ENCODE peak calls at places on chromosome 19, in eight cellular contexts. Z is GM23338, O is WTC11, C is cardiac fibroblast, X is ascending aorta, M is body of pancreas, G is fibroblast of lung, A is endothelial cell. Q is an unnamed sample.

GRCh38 chr19:16917401-16917800 is 28.6 kb downstream of the F2RL3 start:
- DNase-seq in Z (no peak), O (no peak), C (no peak), X (no peak), M (no peak), G (no peak), A (no peak), Q (no peak)

GRCh38 chr19:49761625-49762311 is 1.3 kb downstream of the TSKS start:
- DNase-seq in Z (peak), O (no peak), C (peak), X (no peak), M (peak), G (peak), A (peak), Q (no peak)

GRCh38 chr19:8461376-8461775 is 16.6 kb downstream of the HNRNPM start:
- DNase-seq in Z (no peak), O (no peak), C (no peak), X (no peak), M (no peak), G (no peak), A (no peak), Q (no peak)

GRCh38 chr19:54108496-54108895 is 5.8 kb downstream of the NDUFA3 start:
- DNase-seq in Z (no peak), O (no peak), C (no peak), X (no peak), M (no peak), G (no peak), A (no peak), Q (no peak)

GRCh38 chr19:37980419-37980975 is 73.5 kb downstream of the SIPA1L3 start:
- DNase-seq in Z (no peak), O (no peak), C (no peak), X (no peak), M (no peak), G (peak), A (no peak), Q (no peak)

GRCh38 chr19:56837492-56837891 is 3.0 kb downstream of the PEG3 start:
- DNase-seq in Z (no peak), O (no peak), C (no peak), X (peak), M (peak), G (no peak), A (no peak), Q (no peak)

GRCh38 chr19:2613507-2614295 is 88.8 kb downstream of the GNG7 start:
- DNase-seq in Z (peak), O (peak), C (peak), X (no peak), M (no peak), G (peak), A (peak), Q (peak)

GRCh38 chr19:12792048-12792852 is 964 bp downstream of the JUNB start:
- DNase-seq in Z (peak), O (peak), C (peak), X (no peak), M (peak), G (no peak), A (peak), Q (no peak)

GRCh38 chr19:12574036-12574435 is 22.8 kb upstream of the ZNF564 start:
- DNase-seq in Z (peak), O (no peak), C (no peak), X (no peak), M (no peak), G (no peak), A (no peak), Q (peak)

GRCh38 chr19:14339741-14340140 is 41.5 kb upstream of the ADGRE5 start:
- DNase-seq in Z (no peak), O (no peak), C (no peak), X (no peak), M (no peak), G (no peak), A (no peak), Q (no peak)

GRCh38 chr19:48812094-48812929 is 1.5 kb upstream of the BCAT2 start:
- DNase-seq in Z (peak), O (peak), C (peak), X (peak), M (peak), G (peak), A (peak), Q (peak)

GRCh38 chr19:20470345-20471119 is 95.0 kb downstream of the ZNF737 start:
- DNase-seq in Z (no peak), O (no peak), C (no peak), X (no peak), M (peak), G (no peak), A (no peak), Q (no peak)

GRCh38 chr19:30293051-30293785 is 79.0 kb upstream of the ZNF536 start:
- DNase-seq in Z (no peak), O (no peak), C (no peak), X (no peak), M (no peak), G (no peak), A (no peak), Q (no peak)

DNA sequence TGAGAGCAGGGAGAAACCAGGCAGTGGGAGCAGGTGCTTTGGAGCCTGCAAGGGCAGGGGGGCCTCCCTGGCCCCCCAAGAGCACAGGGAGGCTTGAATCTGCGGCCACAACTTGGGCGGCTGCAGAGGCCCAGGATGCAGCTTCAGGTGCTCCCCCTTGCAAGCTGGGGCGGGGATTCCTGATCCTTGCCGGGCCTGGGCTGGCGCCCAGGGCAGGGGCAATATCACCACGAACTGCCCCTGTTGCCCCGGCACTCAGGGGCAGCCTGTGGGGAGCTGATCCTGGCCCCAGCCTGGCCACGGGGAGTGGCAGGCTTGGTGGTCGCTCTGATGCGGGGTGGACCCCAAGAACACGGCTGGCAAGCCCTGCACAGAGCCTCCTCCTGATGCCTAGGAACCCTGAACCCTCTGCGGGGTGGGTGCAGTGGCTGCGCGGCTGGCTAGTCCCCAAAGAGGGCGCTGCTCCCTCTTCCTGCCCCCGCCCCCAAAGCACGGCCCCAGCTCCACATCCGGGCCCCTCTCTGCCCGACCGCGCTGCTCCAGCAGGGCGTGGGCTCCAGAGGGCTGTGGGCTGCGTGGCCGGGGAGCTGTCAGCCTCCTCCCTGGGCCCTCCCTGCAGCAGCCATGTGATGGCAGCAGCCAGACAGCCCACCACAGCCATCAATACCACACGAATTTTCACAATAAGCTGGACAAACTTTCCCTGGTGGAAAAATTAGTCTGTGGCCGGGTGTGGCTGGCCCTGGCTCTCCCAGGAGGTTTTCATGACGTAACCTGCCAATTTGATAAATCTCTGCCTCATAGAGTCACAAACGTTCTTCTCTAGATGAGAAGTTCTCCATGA is 21.0 kb downstream of the TNFSF9 start:
- DNase-seq in Z (peak), O (peak), C (peak), X (no peak), M (peak), G (peak), A (no peak), Q (peak)
- TF ChIP-seq CTCF in Z (peak), O (peak), C (peak), X (no peak), M (no peak), G (no peak), A (no peak), Q (peak)

DNA sequence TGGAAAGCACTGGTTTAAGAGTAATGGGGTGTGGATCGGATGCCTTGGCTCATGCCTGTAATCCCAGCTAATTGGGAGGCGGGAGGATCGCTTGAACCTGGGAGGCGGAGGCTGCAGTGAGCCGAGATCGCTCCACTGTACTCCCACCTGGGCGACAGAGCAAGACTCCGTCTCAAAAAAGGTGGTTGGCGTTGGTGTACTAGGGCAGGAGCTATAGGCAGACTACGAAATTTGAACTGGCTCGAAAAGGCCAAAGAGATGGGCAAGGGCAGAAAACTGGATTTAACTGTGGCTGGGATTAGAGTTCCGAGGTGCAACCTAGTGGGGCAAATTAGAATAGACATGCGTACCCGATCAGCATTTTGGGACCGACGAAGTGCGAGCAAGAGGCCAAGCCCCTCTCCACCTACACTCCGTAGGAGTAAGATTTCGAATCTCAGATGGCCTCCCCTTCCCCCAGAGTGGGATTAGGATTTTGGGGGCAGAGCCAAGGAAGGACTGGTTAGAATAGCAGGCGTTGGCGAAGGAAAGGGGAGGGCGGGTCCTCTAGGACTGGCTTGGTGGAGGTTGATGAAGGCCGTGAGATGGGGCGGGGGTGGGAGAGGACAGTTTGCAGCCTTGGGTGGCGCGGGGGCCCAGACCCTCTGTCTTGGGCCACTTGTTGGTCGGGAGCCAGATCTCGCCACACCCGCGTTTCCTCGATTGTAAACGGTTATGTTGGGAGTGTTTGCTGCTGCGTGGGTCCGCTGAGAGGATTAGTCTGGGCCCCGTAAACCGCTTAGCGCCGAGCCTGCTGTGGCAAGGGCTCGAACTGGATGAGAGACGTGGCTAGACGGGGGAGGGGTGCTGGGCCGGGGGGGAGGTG is 2.0 kb upstream of the INAFM1 start:
- DNase-seq in Z (peak), O (no peak), C (no peak), X (no peak), M (peak), G (peak), A (no peak), Q (no peak)
- TF ChIP-seq CTCF in Z (no peak), O (no peak), C (no peak), X (no peak), M (no peak), G (no peak), A (no peak), Q (no peak)

DNA sequence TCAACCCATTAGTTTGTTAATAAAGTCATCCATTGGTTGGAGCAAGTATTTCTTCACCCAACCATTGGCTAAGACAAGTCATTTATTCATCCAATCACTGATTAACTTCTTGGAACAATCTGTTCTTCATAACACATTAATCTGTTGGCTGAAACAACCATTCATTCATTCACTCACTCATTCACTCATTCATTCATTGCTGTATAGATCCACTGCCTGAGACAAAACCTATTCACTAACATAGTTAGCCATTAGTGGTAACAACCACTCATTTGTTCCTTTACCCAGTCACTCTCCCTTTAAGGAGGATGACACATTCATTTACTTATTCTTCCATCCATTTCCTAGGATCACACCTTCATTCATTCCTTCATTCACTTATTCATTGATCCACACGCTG is 15.2 kb downstream of the EML2 start:
- DNase-seq in Z (no peak), O (no peak), C (no peak), X (no peak), M (no peak), G (no peak), A (no peak), Q (no peak)
- TF ChIP-seq CTCF in Z (no peak), O (no peak), C (no peak), X (no peak), M (no peak), G (no peak), A (no peak), Q (no peak)

GRCh38 chr19:40603071-40603718 is 2.0 kb downstream of the LTBP4 start:
- DNase-seq in Z (peak), O (no peak), C (peak), X (no peak), M (no peak), G (peak), A (no peak), Q (no peak)

GRCh38 chr19:40599331-40600085 is 1.7 kb upstream of the LTBP4 start:
- DNase-seq in Z (peak), O (no peak), C (no peak), X (no peak), M (no peak), G (no peak), A (no peak), Q (no peak)

GRCh38 chr19:40598918-40599307 is 2.3 kb upstream of the LTBP4 start:
- DNase-seq in Z (no peak), O (no peak), C (no peak), X (no peak), M (no peak), G (no peak), A (no peak), Q (no peak)

GRCh38 chr19:40600086-40600917 is 867 bp upstream of the LTBP4 start:
- DNase-seq in Z (peak), O (no peak), C (no peak), X (no peak), M (no peak), G (no peak), A (no peak), Q (no peak)

DNA sequence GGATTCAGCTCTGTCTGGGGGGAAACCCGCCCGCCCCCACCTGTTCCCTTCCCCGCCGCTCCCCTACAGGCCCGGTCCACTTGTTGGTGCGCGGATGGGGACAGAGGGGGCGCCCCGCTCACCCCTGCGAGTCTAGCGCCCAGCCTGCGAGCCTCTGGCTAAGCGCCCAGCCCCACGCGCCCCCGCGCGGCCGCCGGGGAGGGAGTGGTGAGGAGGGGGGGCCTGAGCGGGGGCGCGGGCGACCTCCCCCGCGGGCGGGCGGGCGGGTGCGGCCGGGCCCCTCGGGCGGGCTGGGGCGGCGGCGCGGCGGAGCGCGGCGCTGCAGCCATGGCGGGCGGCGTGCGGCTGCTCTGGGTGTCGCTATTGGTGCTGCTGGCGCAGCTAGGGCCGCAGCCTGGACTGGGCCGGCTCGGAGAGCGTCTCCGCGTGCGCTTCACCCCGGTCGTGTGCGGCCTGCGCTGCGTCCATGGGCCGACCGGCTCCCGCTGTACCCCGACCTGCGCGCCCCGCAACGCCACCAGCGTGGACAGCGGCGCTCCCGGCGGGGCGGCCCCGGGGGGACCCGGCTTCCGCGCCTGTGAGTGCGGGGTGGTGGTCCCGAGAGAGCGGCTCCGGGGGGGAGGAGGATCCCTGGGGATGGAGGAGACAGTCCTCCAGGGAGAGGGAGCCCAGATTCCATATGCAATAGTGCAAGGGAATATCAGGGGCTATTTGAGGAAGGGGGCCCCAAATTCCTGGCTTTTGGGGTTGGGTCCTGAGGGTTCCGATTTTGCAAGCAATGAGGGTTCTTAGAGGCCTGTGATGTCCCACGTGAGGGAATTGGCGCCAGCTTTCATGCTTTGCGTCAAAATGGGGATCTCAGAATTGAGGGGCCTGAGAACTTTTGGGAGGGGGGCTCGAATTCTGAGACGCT is at the start of gene LTBP4:
- DNase-seq in Z (peak), O (no peak), C (peak), X (no peak), M (peak), G (peak), A (peak), Q (no peak)
- TF ChIP-seq CTCF in Z (peak), O (no peak), C (no peak), X (peak), M (no peak), G (no peak), A (no peak), Q (peak)

DNA sequence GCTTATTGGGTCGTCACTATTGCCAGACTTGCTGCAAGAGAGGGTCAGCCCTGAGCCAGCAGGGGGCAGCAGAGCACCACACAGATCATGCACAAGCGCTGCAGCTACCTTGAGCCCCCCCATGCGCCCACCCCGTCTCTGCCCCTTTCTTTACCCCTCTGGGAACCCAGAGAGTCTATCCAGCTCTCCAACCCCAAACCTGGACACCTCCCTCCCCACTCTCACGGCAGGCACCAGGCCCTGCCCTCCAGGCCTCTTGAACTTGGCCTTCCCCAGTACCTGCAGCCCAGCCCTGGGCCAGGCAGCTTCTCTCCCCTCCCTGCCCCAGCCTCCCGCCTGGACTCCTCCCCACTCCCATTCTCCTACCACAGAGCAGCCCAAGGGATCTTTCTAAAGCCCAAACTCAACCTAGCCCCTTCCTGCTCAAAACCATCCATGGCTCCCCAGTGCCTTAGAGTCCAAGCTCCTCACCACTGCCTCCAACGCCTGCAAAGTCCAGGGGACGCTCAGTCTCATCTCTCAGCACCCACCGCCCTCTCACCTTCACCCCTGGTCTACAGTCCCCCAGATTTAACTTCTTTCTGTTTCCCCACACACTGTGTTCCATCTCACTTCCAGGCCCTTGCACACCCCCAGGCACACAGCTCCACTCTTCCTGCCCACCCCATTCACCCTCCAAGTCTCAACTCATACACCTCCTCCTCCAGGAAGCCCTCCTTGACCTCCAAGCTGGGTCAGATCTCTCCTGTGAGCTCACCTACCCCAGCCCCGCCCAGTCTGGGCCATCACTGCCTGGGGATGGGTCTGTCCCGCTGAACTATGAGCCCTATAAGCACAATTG is 9.4 kb upstream of the CEACAM16 start:
- DNase-seq in Z (peak), O (peak), C (peak), X (no peak), M (peak), G (peak), A (peak), Q (peak)
- TF ChIP-seq CTCF in Z (peak), O (peak), C (peak), X (peak), M (peak), G (peak), A (peak), Q (peak)

GRCh38 chr19:5753743-5754142 is 30.8 kb downstream of the PRR22 start:
- DNase-seq in Z (no peak), O (no peak), C (no peak), X (no peak), M (no peak), G (no peak), A (no peak), Q (no peak)

GRCh38 chr19:5751709-5752108 is 31.3 kb downstream of the CATSPERD start:
- DNase-seq in Z (no peak), O (no peak), C (no peak), X (no peak), M (no peak), G (no peak), A (no peak), Q (no peak)

GRCh38 chr19:5743640-5744039 is 23.2 kb downstream of the CATSPERD start:
- DNase-seq in Z (no peak), O (no peak), C (no peak), X (no peak), M (no peak), G (no peak), A (no peak), Q (no peak)

DNA sequence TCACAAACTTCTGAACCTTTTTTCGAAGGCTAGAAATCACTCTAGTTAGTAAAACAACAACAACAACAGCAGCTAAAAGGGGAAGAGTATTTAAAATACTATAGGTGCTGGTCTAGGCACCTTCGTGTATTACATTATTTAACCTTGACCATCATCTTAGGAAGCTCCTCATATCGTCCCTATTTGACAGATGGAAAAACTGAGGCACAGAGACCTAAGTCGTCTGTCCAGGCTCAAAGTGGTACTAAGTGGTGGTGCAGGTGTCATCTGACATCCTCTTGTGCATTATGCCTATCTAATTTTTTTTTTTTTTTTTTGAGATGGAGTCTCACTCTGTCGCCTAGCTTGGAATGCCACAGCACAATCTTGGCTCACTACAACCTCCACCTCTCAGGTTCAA is 29.1 kb downstream of the CATSPERD start:
- DNase-seq in Z (no peak), O (no peak), C (no peak), X (no peak), M (no peak), G (no peak), A (no peak), Q (no peak)
- TF ChIP-seq CTCF in Z (no peak), O (no peak), C (no peak), X (no peak), M (no peak), G (no peak), A (no peak), Q (no peak)